ENCODE peak calls at places on chromosomes 5 and 9, in nine cellular contexts. O is heart right ventricle, W is Calu3, Z is right atrium auricular region, J is NCI-H1105 treated with DMSO at 0.1 percent for 48 hours, D is GM03348, L is ureter, Q is left lung, C is T-helper 17 cell. V is an unnamed sample.
A peak's percentile ranks its signal among the peaks of the same experiment; 100 is the strongest.

GRCh38 chr5:158384535-158385421 is 525.8 kb upstream of the CLINT1 start:
- DNase-seq in W (no peak), O (no peak), Z (no peak), L (no peak), Q (peak; percentile 39), D (peak; percentile 69), J (no peak), C (no peak), V (no peak)

GRCh38 chr9:113409883-113410206 is 630 bp downstream of the POLE3 start:
- DNase-seq in W (no peak), Q (no peak), Z (no peak), D (peak; percentile 19), O (no peak), L (no peak), J (no peak), C (no peak), V (no peak)

GRCh38 chr5:76556511-76557221 is 66.5 kb downstream of the F2RL2 start:
- DNase-seq in L (no peak), O (no peak), W (no peak), Q (no peak), D (no peak), C (no peak), J (no peak), Z (no peak), V (no peak)

GRCh38 chr9:5843450-5844249 is 10.7 kb upstream of the ERMP1 start:
- DNase-seq in Z (no peak), C (no peak), L (peak; percentile 46), Q (no peak), W (no peak), J (no peak), D (peak; percentile 20), O (no peak), V (no peak)

GRCh38 chr9:113599647-113600476 is 136.3 kb downstream of the RGS3 start:
- DNase-seq in Z (no peak), D (peak; percentile 76), J (no peak), W (no peak), C (no peak), L (no peak), Q (no peak), O (no peak), V (no peak)

GRCh38 chr9:122954253-122954691 is 13.5 kb downstream of the RABGAP1 start:
- DNase-seq in D (peak; percentile 24), W (no peak), O (no peak), C (no peak), Q (no peak), Z (no peak), L (no peak), J (no peak), V (no peak)

GRCh38 chr5:52985306-52985705 is 3.8 kb upstream of the ITGA2 start:
- DNase-seq in O (no peak), D (no peak), C (no peak), J (no peak), Z (no peak), L (no peak), Q (no peak), W (peak; percentile 15), V (no peak)

GRCh38 chr9:113587471-113588031 is 124.0 kb downstream of the RGS3 start:
- DNase-seq in L (no peak), O (peak; percentile 79), C (no peak), Z (peak; percentile 75), W (no peak), J (no peak), Q (peak; percentile 29), D (no peak), V (no peak)

GRCh38 chr9:93068956-93069355 is 10.5 kb downstream of the SUSD3 start:
- DNase-seq in C (no peak), J (no peak), O (no peak), D (no peak), L (no peak), W (no peak), Q (no peak), Z (no peak), V (no peak)

GRCh38 chr9:13450723-13451122 is 171.2 kb upstream of the MPDZ start:
- DNase-seq in D (no peak), Z (no peak), C (no peak), O (no peak), L (no peak), W (no peak), J (no peak), Q (no peak), V (no peak)

GRCh38 chr9:35553670-35554543 is 51.2 kb upstream of the TESK1 start:
- DNase-seq in L (peak; percentile 72), D (peak; percentile 89), W (peak; percentile 58), Q (peak; percentile 74), C (no peak), Z (peak; percentile 86), J (no peak), O (peak; percentile 40), V (peak; percentile 70)

GRCh38 chr9:1460143-1460769 is 410.1 kb downstream of the DMRT2 start:
- DNase-seq in C (no peak), W (no peak), Z (no peak), Q (no peak), O (no peak), D (no peak), J (peak; percentile 29), L (no peak), V (peak; percentile 11)

GRCh38 chr5:146744358-146744757 is 134.2 kb downstream of the PPP2R2B start:
- DNase-seq in J (no peak), L (no peak), Q (no peak), W (no peak), O (no peak), C (no peak), D (peak; percentile 19), Z (no peak), V (no peak)

GRCh38 chr5:176784218-176785165 is 25.9 kb upstream of the UNC5A start:
- DNase-seq in W (peak; percentile 55), D (peak; percentile 79), Z (no peak), Q (no peak), C (no peak), J (no peak), L (no peak), O (no peak), V (no peak)

GRCh38 chr5:136309932-136310598 is 55.3 kb downstream of the TRPC7 start:
- DNase-seq in Z (no peak), C (no peak), L (no peak), W (no peak), J (no peak), O (no peak), D (no peak), Q (no peak), V (no peak)

GRCh38 chr5:124935060-124935459 is 188.6 kb upstream of the ZNF608 start:
- DNase-seq in Q (no peak), Z (no peak), D (no peak), L (no peak), C (no peak), J (no peak), O (no peak), W (no peak), V (no peak)

GRCh38 chr5:107887587-107887986 is 216.8 kb upstream of the EFNA5 start:
- DNase-seq in L (no peak), J (no peak), Z (no peak), D (no peak), O (no peak), Q (no peak), W (no peak), C (no peak), V (no peak)

GRCh38 chr5:91787718-91788117 is 404.6 kb upstream of the ARRDC3 start:
- DNase-seq in C (no peak), D (peak; percentile 2), O (no peak), L (no peak), W (no peak), J (no peak), Z (no peak), Q (no peak), V (no peak)

GRCh38 chr5:76958976-76959767 is 6.3 kb downstream of the CRHBP start:
- DNase-seq in L (no peak), W (no peak), J (no peak), C (no peak), Q (no peak), O (no peak), D (no peak), Z (no peak), V (no peak)

GRCh38 chr5:105868038-105868775 is 1802.5 kb downstream of the EFNA5 start:
- DNase-seq in O (no peak), C (no peak), W (no peak), J (no peak), Z (no peak), L (no peak), D (no peak), Q (no peak), V (no peak)

GRCh38 chr5:43874772-43875171 is 271.8 kb downstream of the NNT start:
- DNase-seq in Q (no peak), O (no peak), Z (no peak), L (no peak), D (peak; percentile 40), C (no peak), J (no peak), W (no peak), V (no peak)

GRCh38 chr9:105978336-105978735 is 284.0 kb downstream of the TMEM38B start:
- DNase-seq in D (no peak), L (no peak), C (no peak), W (no peak), Q (no peak), Z (no peak), O (no peak), J (no peak), V (no peak)

V was measured in mucosa of gallbladder.